ENCODE peak calls at places on chromosomes 11 and 22, in five cellular contexts. H is stimulated activated CD4-positive, alpha-beta T cell treated with anti-CD3 and anti-CD28 coated beads, Interleukin-2, amount 100 ng/mL, for 48 hours; Q is NCI-H524; P is activated CD4-positive, alpha-beta T cell treated with anti-CD3 and anti-CD28 coated beads, Interleukin-2, amount 50 U/mL, for 1 hour; G is suprapubic skin. X is an unnamed sample.

GRCh38 chr11:31810779-31811647 is at the start of gene PAX6:
- DNase-seq in H (no peak), Q (peak), P (peak), G (no peak), X (peak)

GRCh38 chr11:28537822-28538221 is 429.6 kb downstream of the METTL15 start:
- DNase-seq in H (no peak), Q (no peak), P (no peak), G (no peak), X (no peak)

GRCh38 chr22:26445577-26446275 is 16.7 kb downstream of the ASPHD2 start:
- DNase-seq in H (no peak), Q (no peak), P (no peak), G (no peak), X (no peak)

GRCh38 chr11:119315139-119316016 is 1.6 kb downstream of the MCAM start:
- DNase-seq in H (no peak), Q (peak), P (peak), G (no peak), X (no peak)

GRCh38 chr22:49702068-49702397 is 125.6 kb downstream of the BRD1 start:
- DNase-seq in H (no peak), Q (no peak), P (no peak), G (peak), X (no peak)

GRCh38 chr22:25754527-25755202 is 12.7 kb downstream of the MYO18B start:
- DNase-seq in H (no peak), Q (no peak), P (no peak), G (no peak), X (no peak)

GRCh38 chr11:19889531-19889930 is 176.9 kb downstream of the NAV2 start:
- DNase-seq in H (no peak), Q (no peak), P (no peak), G (no peak), X (no peak)

GRCh38 chr11:65640483-65641207 is 2.7 kb downstream of the SIPA1 start:
- DNase-seq in H (no peak), Q (no peak), P (no peak), G (no peak), X (no peak)

GRCh38 chr22:50348058-50348457 is 4.9 kb downstream of the PPP6R2 start:
- DNase-seq in H (no peak), Q (no peak), P (no peak), G (no peak), X (no peak)

GRCh38 chr11:33721291-33721840 is 14.9 kb downstream of the CD59 start:
- DNase-seq in H (no peak), Q (peak), P (no peak), G (no peak), X (peak)

GRCh38 chr11:112177610-112178009 is 2.3 kb downstream of the BCO2 start:
- DNase-seq in H (no peak), Q (no peak), P (no peak), G (no peak), X (no peak)

GRCh38 chr11:33897761-33898403 is 6.0 kb upstream of the LMO2 start:
- DNase-seq in H (no peak), Q (no peak), P (no peak), G (no peak), X (no peak)

GRCh38 chr11:42593426-42593825 is 718.4 kb upstream of the API5 start:
- DNase-seq in H (no peak), Q (no peak), P (no peak), G (no peak), X (no peak)

GRCh38 chr22:17784776-17785175 is 10.5 kb upstream of the BID start:
- DNase-seq in H (no peak), Q (no peak), P (no peak), G (no peak), X (no peak)

GRCh38 chr11:122100222-122101080 is 15.6 kb downstream of the BLID start:
- DNase-seq in H (no peak), Q (peak), P (no peak), G (peak), X (no peak)

GRCh38 chr11:70524096-70524922 is 126.0 kb downstream of the CTTN start:
- DNase-seq in H (no peak), Q (no peak), P (no peak), G (no peak), X (no peak)

GRCh38 chr11:77698896-77699295 is 61.3 kb upstream of the CLNS1A start:
- DNase-seq in H (no peak), Q (no peak), P (no peak), G (no peak), X (no peak)

GRCh38 chr11:122758361-122758760 is 79.9 kb upstream of the CRTAM start:
- DNase-seq in H (no peak), Q (peak), P (no peak), G (no peak), X (no peak)

GRCh38 chr11:87425943-87426342 is 388.2 kb downstream of the TMEM135 start:
- DNase-seq in H (no peak), Q (no peak), P (no peak), G (no peak), X (no peak)

GRCh38 chr22:43897751-43898261 is 6.0 kb upstream of the PNPLA5 start:
- DNase-seq in H (no peak), Q (no peak), P (no peak), G (no peak), X (no peak)

GRCh38 chr22:49724893-49725489 is 102.7 kb downstream of the BRD1 start:
- DNase-seq in H (peak), Q (peak), P (peak), G (no peak), X (peak)